ENCODE peak calls at places on chromosomes 6 and 20, in four cellular contexts. One of them, this sample, is unnamed.

GRCh38 chr6:127963495-127963894 is 62.6 kb upstream of the THEMIS start:
- DNase-seq in lung: no peak
- DNase-seq in endodermal cell: no peak
- DNase-seq in AG10803: no peak
- DNase-seq in this sample: no peak

GRCh38 chr6:135212935-135213334 is 31.8 kb downstream of the MYB start:
- DNase-seq in lung: no peak
- DNase-seq in endodermal cell: no peak
- DNase-seq in AG10803: peak; percentile 47
- DNase-seq in this sample: no peak

GRCh38 chr6:169827372-169827771 is 76.0 kb downstream of the ERMARD start:
- DNase-seq in lung: no peak
- DNase-seq in endodermal cell: peak; percentile 61
- DNase-seq in AG10803: no peak
- DNase-seq in this sample: no peak

GRCh38 chr6:13282393-13283069 is 45.8 kb downstream of the TBC1D7 start:
- DNase-seq in lung: no peak
- DNase-seq in endodermal cell: no peak
- DNase-seq in AG10803: no peak
- DNase-seq in this sample: no peak

GRCh38 chr6:154539593-154540269 is 29.2 kb upstream of the CNKSR3 start:
- DNase-seq in lung: no peak
- DNase-seq in endodermal cell: no peak
- DNase-seq in AG10803: no peak
- DNase-seq in this sample: no peak

GRCh38 chr6:51855310-51856082 is 231.9 kb downstream of the PKHD1 start:
- DNase-seq in lung: no peak
- DNase-seq in endodermal cell: peak; percentile 79
- DNase-seq in AG10803: peak; percentile 63
- DNase-seq in this sample: peak; percentile 61

GRCh38 chr6:146857960-146858308 is 259.2 kb downstream of the ADGB start:
- DNase-seq in lung: no peak
- DNase-seq in endodermal cell: peak; percentile 75
- DNase-seq in AG10803: no peak
- DNase-seq in this sample: no peak

GRCh38 chr6:78629154-78629721 is 238.1 kb upstream of the IRAK1BP1 start:
- DNase-seq in lung: no peak
- DNase-seq in endodermal cell: peak; percentile 61
- DNase-seq in AG10803: peak; percentile 43
- DNase-seq in this sample: no peak

GRCh38 chr6:74764486-74764885 is 441.4 kb downstream of the COL12A1 start:
- DNase-seq in lung: no peak
- DNase-seq in endodermal cell: no peak
- DNase-seq in AG10803: peak; percentile 67
- DNase-seq in this sample: no peak

GRCh38 chr20:32763202-32763999 is 1.2 kb downstream of the DNMT3B start:
- DNase-seq in lung: no peak
- DNase-seq in endodermal cell: peak; percentile 66
- DNase-seq in AG10803: no peak
- DNase-seq in this sample: peak; percentile 59

GRCh38 chr6:66605011-66605410 is 898.0 kb upstream of the EYS start:
- DNase-seq in lung: no peak
- DNase-seq in endodermal cell: no peak
- DNase-seq in AG10803: no peak
- DNase-seq in this sample: no peak

GRCh38 chr6:150698421-150698820 is 98.7 kb downstream of the PLEKHG1 start:
- DNase-seq in lung: no peak
- DNase-seq in endodermal cell: no peak
- DNase-seq in AG10803: no peak
- DNase-seq in this sample: no peak

GRCh38 chr20:44603327-44603726 is 20.9 kb downstream of the PKIG start:
- DNase-seq in lung: no peak
- DNase-seq in endodermal cell: no peak
- DNase-seq in AG10803: no peak
- DNase-seq in this sample: no peak

GRCh38 chr6:3457710-3458605 is 1.1 kb upstream of the SLC22A23 start:
- DNase-seq in lung: no peak
- DNase-seq in endodermal cell: peak; percentile 72
- DNase-seq in AG10803: no peak
- DNase-seq in this sample: no peak

DNA sequence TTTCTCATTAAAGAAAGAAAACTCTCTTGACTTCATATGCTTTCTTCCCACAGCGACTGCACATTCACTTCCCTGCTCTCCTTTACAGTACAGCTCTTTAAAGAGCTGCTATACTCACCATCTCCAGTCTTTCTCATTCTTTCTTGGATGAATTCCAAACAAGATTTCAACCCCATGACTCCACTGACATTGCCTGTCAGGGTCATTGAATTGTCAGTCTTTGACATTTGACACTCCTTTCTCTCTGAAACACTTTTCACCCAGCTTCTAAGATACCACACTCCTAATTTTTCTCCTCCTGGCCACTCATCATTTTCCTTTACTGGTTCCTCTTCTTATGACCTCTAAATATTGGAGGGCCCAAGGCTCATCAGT is 811 bp upstream of the ARMH2 start:
- DNase-seq in lung: no peak
- DNase-seq in endodermal cell: no peak
- DNase-seq in AG10803: no peak
- DNase-seq in this sample: no peak
- TF ChIP-seq CTCF in lung: no peak
- TF ChIP-seq CTCF in endodermal cell: no peak
- TF ChIP-seq CTCF in AG10803: no peak
- TF ChIP-seq CTCF in this sample: no peak

GRCh38 chr6:17446713-17447112 is 53.3 kb downstream of the CAP2 start:
- DNase-seq in lung: no peak
- DNase-seq in endodermal cell: peak; percentile 51
- DNase-seq in AG10803: no peak
- DNase-seq in this sample: no peak
- TF ChIP-seq CTCF in lung: no peak
- TF ChIP-seq CTCF in endodermal cell: peak; percentile 65
- TF ChIP-seq CTCF in AG10803: no peak
- TF ChIP-seq CTCF in this sample: no peak

DNA sequence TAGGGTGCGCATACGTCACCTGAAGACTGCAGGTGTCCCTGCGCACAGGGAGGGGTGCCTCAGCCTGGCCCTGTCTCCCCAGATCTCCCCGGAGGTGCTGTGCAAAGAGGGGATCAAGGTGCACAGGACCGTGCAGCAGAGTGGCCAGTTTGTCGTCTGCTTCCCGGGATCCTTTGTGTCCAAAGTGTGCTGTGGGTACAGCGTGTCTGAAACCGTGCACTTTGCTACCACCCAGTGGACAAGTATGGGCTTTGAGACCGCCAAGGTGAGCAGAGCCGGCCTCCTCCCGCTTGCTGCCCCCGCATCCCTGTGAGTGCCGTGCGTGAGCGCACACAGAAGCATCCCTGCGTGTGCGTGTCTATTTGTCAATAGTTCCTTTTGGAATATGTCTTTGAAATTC is 150.7 kb downstream of the DTNBP1 start:
- DNase-seq in lung: no peak
- DNase-seq in endodermal cell: no peak
- DNase-seq in AG10803: no peak
- DNase-seq in this sample: no peak
- TF ChIP-seq CTCF in lung: no peak
- TF ChIP-seq CTCF in endodermal cell: peak; percentile 45
- TF ChIP-seq CTCF in AG10803: peak; percentile 12
- TF ChIP-seq CTCF in this sample: peak; percentile 12

DNA sequence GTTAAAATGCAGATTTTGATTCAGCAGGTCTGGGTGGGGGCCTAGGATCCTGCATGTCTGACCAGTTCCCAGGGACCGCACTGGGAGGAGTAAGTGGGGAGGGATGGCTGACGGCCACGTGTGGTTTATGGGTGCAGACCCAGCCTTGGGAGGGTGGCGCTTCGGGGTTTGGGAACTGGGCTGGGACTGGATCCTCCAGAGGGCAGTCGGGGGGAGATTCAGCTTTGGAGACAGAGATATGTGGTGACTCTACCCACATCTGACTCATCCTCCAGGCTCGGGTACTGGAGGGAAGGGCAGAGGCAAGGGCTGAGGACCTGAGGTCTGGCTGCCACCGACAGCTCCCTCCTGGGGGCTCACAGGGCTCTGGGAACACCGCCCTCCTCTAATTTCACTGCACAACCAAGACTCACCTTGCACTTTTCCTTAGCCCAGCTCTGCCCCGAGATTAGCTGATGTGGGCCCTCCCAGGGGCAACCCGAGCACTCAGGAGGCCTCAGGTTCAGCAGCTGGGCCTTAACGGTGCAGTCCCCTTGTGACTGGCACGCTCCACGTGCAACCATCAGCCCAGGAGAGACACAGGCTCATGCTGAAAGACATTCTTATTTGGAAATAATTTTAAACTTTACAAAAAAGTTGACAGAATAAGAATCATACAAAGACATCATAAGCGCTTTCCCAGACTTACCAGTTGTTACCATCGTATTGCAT is 172.8 kb upstream of the PMEPA1 start:
- DNase-seq in lung: no peak
- DNase-seq in endodermal cell: no peak
- DNase-seq in AG10803: peak; percentile 43
- DNase-seq in this sample: no peak
- TF ChIP-seq CTCF in lung: no peak
- TF ChIP-seq CTCF in endodermal cell: no peak
- TF ChIP-seq CTCF in AG10803: no peak
- TF ChIP-seq CTCF in this sample: no peak

GRCh38 chr6:6596529-6596928 is 8.0 kb downstream of the LY86 start:
- DNase-seq in lung: no peak
- DNase-seq in endodermal cell: peak; percentile 13
- DNase-seq in AG10803: no peak
- DNase-seq in this sample: no peak
- TF ChIP-seq CTCF in lung: no peak
- TF ChIP-seq CTCF in endodermal cell: no peak
- TF ChIP-seq CTCF in AG10803: no peak
- TF ChIP-seq CTCF in this sample: no peak

GRCh38 chr6:163960128-163960527 is 545.6 kb downstream of the QKI start:
- DNase-seq in lung: no peak
- DNase-seq in endodermal cell: no peak
- DNase-seq in AG10803: no peak
- DNase-seq in this sample: no peak

GRCh38 chr6:163955131-163955530 is 540.6 kb downstream of the QKI start:
- DNase-seq in lung: no peak
- DNase-seq in endodermal cell: no peak
- DNase-seq in AG10803: peak; percentile 87
- DNase-seq in this sample: no peak

GRCh38 chr6:163958646-163959045 is 544.1 kb downstream of the QKI start:
- DNase-seq in lung: no peak
- DNase-seq in endodermal cell: no peak
- DNase-seq in AG10803: peak; percentile 30
- DNase-seq in this sample: peak; percentile 28

GRCh38 chr6:163955752-163956151 is 541.2 kb downstream of the QKI start:
- DNase-seq in lung: no peak
- DNase-seq in endodermal cell: no peak
- DNase-seq in AG10803: no peak
- DNase-seq in this sample: no peak

GRCh38 chr6:163956571-163957407 is 542.3 kb downstream of the QKI start:
- DNase-seq in lung: peak; percentile 84
- DNase-seq in endodermal cell: peak; percentile 91
- DNase-seq in AG10803: peak; percentile 77
- DNase-seq in this sample: peak; percentile 85
- TF ChIP-seq CTCF in lung: peak; percentile 72
- TF ChIP-seq CTCF in endodermal cell: peak; percentile 97
- TF ChIP-seq CTCF in AG10803: peak; percentile 96
- TF ChIP-seq CTCF in this sample: peak; percentile 88

GRCh38 chr6:40302856-40303449 is 284.2 kb downstream of the LRFN2 start:
- DNase-seq in lung: no peak
- DNase-seq in endodermal cell: no peak
- DNase-seq in AG10803: no peak
- DNase-seq in this sample: no peak
- TF ChIP-seq CTCF in lung: no peak
- TF ChIP-seq CTCF in endodermal cell: no peak
- TF ChIP-seq CTCF in AG10803: no peak
- TF ChIP-seq CTCF in this sample: no peak